ENCODE peak calls at places on chromosomes 2 and 18, in six cellular contexts. R is mucosa of descending colon, O is Peyer's patch, K is breast epithelium, H is pancreas, J is Calu3. B is an unnamed sample.
A peak's percentile ranks its signal among the peaks of the same experiment; 100 is the strongest.

GRCh38 chr18:49494660-49495059 is 7.6 kb upstream of the C18orf32 start:
- DNase-seq in J (no peak), K (no peak), O (no peak), R (no peak), H (no peak), B (no peak)

GRCh38 chr18:27861539-27861938 is 315.4 kb downstream of the CDH2 start:
- DNase-seq in R (no peak), J (no peak), H (no peak), O (no peak), K (no peak), B (no peak)

GRCh38 chr2:31384771-31385276 is 29.7 kb downstream of the XDH start:
- DNase-seq in O (no peak), J (peak; percentile 72), R (no peak), K (no peak), H (no peak), B (no peak)

GRCh38 chr18:43115076-43116035 is at the start of gene RIT2:
- DNase-seq in J (no peak), R (no peak), O (no peak), K (no peak), H (no peak), B (no peak)

GRCh38 chr2:219642465-219643083 is 15.1 kb downstream of the SLC4A3 start:
- DNase-seq in R (peak; percentile 94), K (peak; percentile 96), H (peak; percentile 96), O (peak; percentile 98), J (peak; percentile 97), B (peak; percentile 93)

GRCh38 chr18:26386002-26386401 is 159.8 kb downstream of the TAF4B start:
- DNase-seq in O (no peak), K (no peak), J (peak; percentile 56), R (no peak), H (no peak), B (no peak)

GRCh38 chr2:10448646-10449480 is 736 bp upstream of the ODC1 start:
- DNase-seq in K (peak; percentile 64), O (peak; percentile 97), R (peak; percentile 96), H (peak; percentile 97), J (peak; percentile 95), B (peak; percentile 91)

GRCh38 chr2:176380341-176380740 is 111.1 kb downstream of the MTX2 start:
- DNase-seq in K (no peak), J (no peak), O (no peak), R (no peak), H (no peak), B (no peak)

GRCh38 chr2:3389193-3389592 is 9.7 kb downstream of the TRAPPC12 start:
- DNase-seq in H (no peak), K (no peak), R (no peak), O (no peak), J (no peak), B (no peak)

GRCh38 chr2:99066075-99066557 is 75.4 kb upstream of the C2orf15 start:
- DNase-seq in O (no peak), J (peak; percentile 32), R (no peak), K (no peak), H (peak; percentile 26), B (no peak)

GRCh38 chr2:132400169-132400900 is 16.3 kb upstream of the GPR39 start:
- DNase-seq in R (no peak), H (no peak), O (no peak), J (no peak), K (no peak), B (no peak)

GRCh38 chr2:100588071-100588786 is 25.4 kb downstream of the PDCL3 start:
- DNase-seq in H (no peak), K (no peak), O (peak; percentile 47), R (no peak), J (no peak), B (no peak)

GRCh38 chr2:7671312-7671711 is 754.1 kb downstream of the RNF144A start:
- DNase-seq in R (no peak), H (no peak), K (no peak), O (no peak), J (no peak), B (no peak)

GRCh38 chr18:46152436-46152807 is 48.2 kb downstream of the HAUS1 start:
- DNase-seq in K (peak; percentile 20), H (no peak), O (no peak), J (peak; percentile 62), R (no peak), B (no peak)

GRCh38 chr2:5803547-5803946 is 111.4 kb downstream of the SOX11 start:
- DNase-seq in J (no peak), O (no peak), K (no peak), R (no peak), H (no peak), B (no peak)

GRCh38 chr2:78861546-78861945 is 164.0 kb upstream of the REG3G start:
- DNase-seq in R (no peak), O (no peak), J (no peak), H (peak; percentile 9), K (no peak), B (no peak)
- TF ChIP-seq CTCF in R (no peak), O (peak; percentile 28), J (peak; percentile 25), H (peak; percentile 26), K (no peak), B (peak; percentile 44)

GRCh38 chr18:60668583-60668982 is 296.0 kb upstream of the MC4R start:
- DNase-seq in H (no peak), O (no peak), K (no peak), R (no peak), J (no peak), B (no peak)
- TF ChIP-seq CTCF in H (no peak), O (no peak), K (no peak), R (no peak), J (no peak), B (no peak)

DNA sequence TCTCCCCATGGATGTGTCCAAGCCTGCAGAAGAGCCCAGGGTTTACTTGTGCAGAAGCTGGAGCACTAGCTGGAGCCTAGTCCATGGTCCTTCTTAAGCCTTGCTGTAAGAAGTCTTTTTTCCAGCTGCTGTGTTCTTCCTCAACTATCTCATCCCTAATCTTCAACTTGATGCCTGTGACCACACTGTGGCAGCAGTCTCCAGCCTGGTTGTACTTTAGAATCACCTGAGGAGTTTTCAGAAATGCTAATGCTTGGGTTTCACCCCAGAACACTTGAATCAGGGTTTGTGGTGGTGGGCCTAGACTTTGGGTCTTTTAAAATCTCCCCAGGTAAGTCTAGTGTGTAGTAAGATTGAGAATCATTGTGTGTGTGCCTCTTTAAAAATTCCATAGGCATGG is 173.6 kb downstream of the ADCYAP1 start:
- DNase-seq in O (no peak), H (no peak), J (no peak), R (no peak), K (no peak), B (no peak)
- TF ChIP-seq CTCF in O (no peak), H (no peak), J (no peak), R (no peak), K (no peak), B (no peak)

GRCh38 chr2:205564761-205565160 is 117.5 kb upstream of the NRP2 start:
- DNase-seq in O (no peak), R (no peak), J (no peak), K (no peak), H (no peak), B (no peak)
- TF ChIP-seq CTCF in O (no peak), R (no peak), J (no peak), K (no peak), H (no peak), B (no peak)

GRCh38 chr2:157055660-157056199 is 201.8 kb upstream of the GALNT5 start:
- DNase-seq in K (no peak), R (no peak), H (no peak), J (peak; percentile 5), O (no peak), B (no peak)
- TF ChIP-seq CTCF in K (no peak), R (peak; percentile 7), H (no peak), J (peak; percentile 45), O (peak; percentile 52), B (peak; percentile 23)

GRCh38 chr2:177874678-177875077 is 197.9 kb downstream of the PDE11A start:
- DNase-seq in H (no peak), J (no peak), R (no peak), K (no peak), O (no peak), B (no peak)

GRCh38 chr2:177880278-177880677 is 192.3 kb downstream of the PDE11A start:
- DNase-seq in O (peak; percentile 49), R (no peak), K (no peak), H (no peak), J (no peak), B (no peak)

GRCh38 chr2:177873915-177874314 is 198.7 kb downstream of the PDE11A start:
- DNase-seq in R (no peak), H (no peak), K (no peak), O (no peak), J (no peak), B (no peak)

GRCh38 chr2:177881001-177881748 is 191.4 kb downstream of the PDE11A start:
- DNase-seq in K (no peak), R (no peak), O (no peak), J (no peak), H (no peak), B (no peak)

GRCh38 chr2:177876950-177877349 is 195.6 kb downstream of the PDE11A start:
- DNase-seq in K (no peak), H (no peak), R (no peak), J (no peak), O (no peak), B (no peak)
- TF ChIP-seq CTCF in K (no peak), H (no peak), R (no peak), J (no peak), O (no peak), B (no peak)